ENCODE peak calls at places on chromosomes 3 and 15, in eight cellular contexts. V is body of pancreas, S is brain microvascular endothelial cell, J is RWPE1, Y is foreskin fibroblast, Q is heart right ventricle, W is WTC11, O is stomach. C is an unnamed sample.

GRCh38 chr15:81054236-81054635 is 53.5 kb downstream of the TLNRD1 start:
- DNase-seq in J (no peak), Y (peak), O (no peak), S (no peak), W (no peak), V (no peak), Q (no peak), C (no peak)

GRCh38 chr3:129162729-129163579 is 2.1 kb upstream of the ISY1 start:
- DNase-seq in J (no peak), W (no peak), S (no peak), Y (peak), Q (no peak), O (no peak), V (no peak), C (no peak)

GRCh38 chr3:185688808-185689207 is 102.7 kb downstream of the SENP2 start:
- DNase-seq in V (no peak), W (no peak), Q (no peak), S (peak), J (peak), Y (peak), O (peak), C (no peak)

GRCh38 chr15:32722126-32722525 is 4.3 kb downstream of the GREM1 start:
- DNase-seq in V (no peak), W (no peak), Q (no peak), S (no peak), J (no peak), O (no peak), Y (peak), C (no peak)

GRCh38 chr3:123347691-123348264 is 101.1 kb downstream of the ADCY5 start:
- DNase-seq in O (no peak), Y (no peak), S (no peak), J (no peak), V (no peak), W (no peak), Q (no peak), C (no peak)

GRCh38 chr15:76711351-76711827 is 193.8 kb downstream of the SCAPER start:
- DNase-seq in V (no peak), Y (no peak), J (no peak), S (no peak), W (no peak), O (no peak), Q (no peak), C (peak)

GRCh38 chr3:71299160-71299559 is 284.4 kb downstream of the FOXP1 start:
- DNase-seq in W (no peak), S (no peak), Q (no peak), Y (no peak), J (no peak), O (no peak), V (no peak), C (no peak)

GRCh38 chr3:31240013-31240412 is 292.7 kb upstream of the STT3B start:
- DNase-seq in Q (no peak), W (no peak), S (no peak), O (no peak), V (no peak), J (no peak), Y (no peak), C (no peak)

GRCh38 chr3:186953011-186953487 is 22.7 kb downstream of the ST6GAL1 start:
- DNase-seq in S (peak), Y (peak), W (no peak), V (no peak), Q (no peak), O (no peak), J (no peak), C (no peak)

GRCh38 chr3:145550522-145550921 is 610.5 kb downstream of the PLOD2 start:
- DNase-seq in W (no peak), S (no peak), Y (no peak), V (no peak), Q (no peak), J (no peak), O (no peak), C (no peak)

GRCh38 chr3:56291244-56291680 is 177.0 kb downstream of the ERC2 start:
- DNase-seq in J (no peak), S (peak), Q (no peak), Y (peak), W (no peak), V (no peak), O (no peak), C (peak)

GRCh38 chr3:126259411-126260391 is 79.3 kb upstream of the ALDH1L1 start:
- DNase-seq in V (peak), Y (peak), S (peak), O (peak), Q (peak), W (peak), J (no peak), C (no peak)

GRCh38 chr15:94125131-94125530 is 106.2 kb upstream of the MCTP2 start:
- DNase-seq in J (no peak), V (no peak), W (no peak), O (no peak), S (no peak), Y (peak), Q (no peak), C (no peak)

GRCh38 chr3:111159391-111159790 is 87.8 kb downstream of the NECTIN3 start:
- DNase-seq in O (no peak), S (no peak), W (no peak), Y (peak), Q (no peak), V (no peak), J (no peak), C (no peak)

GRCh38 chr3:53509494-53509893 is 15.1 kb downstream of the CACNA1D start:
- DNase-seq in V (no peak), Q (no peak), Y (no peak), S (no peak), J (no peak), O (no peak), W (no peak), C (no peak)

GRCh38 chr3:125202197-125202596 is 10.4 kb downstream of the SLC12A8 start:
- DNase-seq in Y (peak), Q (no peak), S (no peak), V (no peak), O (no peak), W (peak), J (no peak), C (peak)

GRCh38 chr3:129623447-129624118 is 17.1 kb upstream of the PLXND1 start:
- DNase-seq in S (no peak), Q (peak), V (peak), Y (no peak), O (peak), W (no peak), J (no peak), C (no peak)

GRCh38 chr15:74613953-74614743 is 1.5 kb upstream of the CLK3 start:
- DNase-seq in J (peak), W (peak), O (no peak), S (no peak), V (no peak), Y (no peak), Q (no peak), C (no peak)

GRCh38 chr3:14861031-14861430 is 42.3 kb downstream of the FGD5 start:
- DNase-seq in S (no peak), V (no peak), Q (no peak), O (no peak), Y (no peak), J (no peak), W (no peak), C (no peak)

GRCh38 chr15:100994597-100995446 is 75.7 kb downstream of the LRRK1 start:
- DNase-seq in Q (no peak), O (no peak), W (no peak), V (no peak), S (no peak), Y (no peak), J (no peak), C (no peak)

GRCh38 chr3:125245521-125245920 is 33.0 kb upstream of the SLC12A8 start:
- DNase-seq in V (no peak), Q (no peak), O (no peak), Y (peak), S (peak), W (no peak), J (no peak), C (no peak)

GRCh38 chr15:63086271-63086670 is 35.4 kb upstream of the LACTB start:
- DNase-seq in O (no peak), S (no peak), Y (no peak), Q (no peak), W (no peak), V (no peak), J (no peak), C (no peak)

GRCh38 chr3:65734382-65734781 is 304.3 kb downstream of the MAGI1 start:
- DNase-seq in O (no peak), Q (no peak), Y (no peak), J (no peak), V (no peak), S (no peak), W (no peak), C (no peak)

GRCh38 chr15:70023769-70024491 is 73.8 kb downstream of the TLE3 start:
- DNase-seq in Y (peak), S (peak), W (no peak), J (peak), V (peak), O (peak), Q (peak), C (no peak)

GRCh38 chr3:126959144-126959920 is 23.6 kb upstream of the PLXNA1 start:
- DNase-seq in S (no peak), Q (no peak), J (no peak), W (no peak), Y (no peak), O (no peak), V (peak), C (no peak)

GRCh38 chr15:63156086-63156707 is 1.1 kb downstream of the RPS27L start:
- DNase-seq in J (no peak), S (no peak), V (no peak), O (no peak), Q (no peak), Y (no peak), W (no peak), C (no peak)

GRCh38 chr3:138493804-138494606 is 59.6 kb downstream of the ESYT3 start:
- DNase-seq in S (no peak), Y (peak), V (no peak), J (peak), Q (no peak), W (no peak), O (no peak), C (no peak)

GRCh38 chr3:58566398-58567250 is 10.6 kb downstream of the FAM107A start:
- DNase-seq in Y (no peak), Q (no peak), J (no peak), S (no peak), V (no peak), W (no peak), O (no peak), C (no peak)

GRCh38 chr15:39584662-39585393 is 3.9 kb downstream of the THBS1 start:
- DNase-seq in Y (no peak), V (no peak), W (no peak), S (no peak), Q (no peak), O (no peak), J (no peak), C (no peak)

GRCh38 chr15:75348034-75348562 is 1.3 kb downstream of the NEIL1 start:
- DNase-seq in S (no peak), V (no peak), O (no peak), Q (no peak), Y (peak), J (no peak), W (no peak), C (peak)

GRCh38 chr3:152222327-152222726 is 46.4 kb upstream of the MBNL1 start:
- DNase-seq in Q (no peak), W (no peak), Y (peak), V (no peak), J (peak), O (no peak), S (no peak), C (peak)

GRCh38 chr3:181637056-181637798 is 74.5 kb upstream of the SOX2 start:
- DNase-seq in V (no peak), S (no peak), J (no peak), Q (no peak), W (no peak), O (no peak), Y (no peak), C (no peak)

DNA sequence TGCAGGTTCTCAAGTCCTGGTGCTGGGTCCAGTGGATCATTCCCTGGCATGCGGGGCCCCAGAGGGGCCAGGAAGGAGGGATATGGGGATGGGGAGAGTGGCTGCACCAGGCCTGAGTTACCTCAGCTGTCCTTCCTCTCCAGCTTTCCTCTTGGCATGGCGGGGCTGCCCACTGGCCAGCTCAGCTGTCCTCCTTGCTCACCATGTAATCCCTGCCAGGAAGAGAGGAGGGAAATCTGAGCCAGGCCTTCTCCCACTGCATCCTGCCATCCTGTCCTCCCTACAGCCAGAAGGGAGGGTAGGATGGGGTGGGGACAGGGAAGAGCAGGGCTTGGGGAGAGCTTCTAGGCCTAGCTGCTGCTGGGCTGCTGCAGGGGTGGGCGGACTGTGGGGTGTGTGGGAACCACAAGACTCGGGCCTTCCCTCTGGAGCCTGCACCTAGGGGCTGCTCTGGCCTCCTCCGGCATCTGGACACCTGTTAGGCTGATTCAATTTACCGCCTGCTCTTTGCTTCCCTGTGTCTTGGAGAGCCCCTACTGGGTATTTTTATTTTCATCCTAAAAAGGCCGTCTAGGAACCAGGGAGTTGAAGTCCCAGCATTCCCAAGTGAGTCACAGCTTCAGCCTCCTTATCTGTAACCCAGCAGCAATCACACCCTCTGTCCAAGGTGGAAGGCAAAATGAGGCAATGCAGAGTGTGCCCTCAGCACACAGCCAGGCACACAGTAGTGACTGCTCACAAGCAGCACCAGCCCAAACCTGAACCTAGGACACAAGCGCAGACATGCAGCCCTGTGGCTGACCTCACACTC is 13.0 kb upstream of the KY start:
- DNase-seq in J (no peak), V (no peak), Y (peak), W (no peak), S (peak), O (no peak), Q (no peak), C (no peak)
- TF ChIP-seq CTCF in J (no peak), V (no peak), Y (no peak), W (no peak), S (no peak), O (no peak), Q (no peak), C (no peak)

GRCh38 chr3:23712656-23713559 is 92.8 kb upstream of the UBE2E1 start:
- DNase-seq in Q (no peak), O (no peak), J (no peak), W (peak), V (peak), Y (peak), S (peak), C (no peak)
- TF ChIP-seq CTCF in Q (peak), O (no peak), J (no peak), W (no peak), V (no peak), Y (no peak), S (no peak), C (no peak)

DNA sequence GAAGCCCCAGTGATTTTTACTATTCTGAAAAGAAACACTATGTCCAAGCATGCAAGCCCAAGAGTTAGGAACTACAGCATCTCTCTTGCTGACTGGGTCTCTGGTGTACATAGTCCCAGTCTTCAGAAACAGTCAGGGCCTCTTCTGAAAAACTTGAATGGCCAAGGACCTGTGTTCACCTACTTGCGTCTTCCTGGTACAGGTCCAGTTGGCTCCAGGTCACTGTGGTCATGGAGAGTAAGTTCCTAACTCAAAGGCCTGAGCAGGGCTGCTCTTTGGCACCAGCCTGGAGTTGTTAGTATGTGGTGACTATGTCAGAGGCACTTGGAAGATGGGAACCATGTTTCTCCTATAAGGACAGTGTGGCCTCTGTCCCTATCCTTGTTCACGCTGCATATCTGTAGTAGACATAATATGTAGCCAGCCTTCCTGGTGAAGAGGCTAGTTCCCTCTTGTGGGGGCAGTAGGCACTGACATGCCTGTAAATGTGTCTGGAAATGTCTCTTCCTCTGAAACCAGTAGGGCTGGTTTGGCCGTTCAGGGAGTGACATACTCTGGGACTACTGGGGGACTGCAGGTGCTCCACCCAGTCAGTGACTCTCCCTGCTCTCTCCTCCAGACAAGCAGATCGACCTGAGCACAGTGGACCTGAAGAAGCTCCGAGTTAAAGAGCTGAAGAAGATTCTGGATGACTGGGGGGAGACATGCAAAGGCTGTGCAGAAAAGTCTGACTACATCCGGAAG is 2.6 kb upstream of the RBM15B start:
- DNase-seq in S (peak), J (no peak), Q (no peak), Y (peak), W (no peak), O (peak), V (no peak), C (no peak)
- TF ChIP-seq CTCF in S (peak), J (no peak), Q (no peak), Y (peak), W (no peak), O (no peak), V (no peak), C (peak)

DNA sequence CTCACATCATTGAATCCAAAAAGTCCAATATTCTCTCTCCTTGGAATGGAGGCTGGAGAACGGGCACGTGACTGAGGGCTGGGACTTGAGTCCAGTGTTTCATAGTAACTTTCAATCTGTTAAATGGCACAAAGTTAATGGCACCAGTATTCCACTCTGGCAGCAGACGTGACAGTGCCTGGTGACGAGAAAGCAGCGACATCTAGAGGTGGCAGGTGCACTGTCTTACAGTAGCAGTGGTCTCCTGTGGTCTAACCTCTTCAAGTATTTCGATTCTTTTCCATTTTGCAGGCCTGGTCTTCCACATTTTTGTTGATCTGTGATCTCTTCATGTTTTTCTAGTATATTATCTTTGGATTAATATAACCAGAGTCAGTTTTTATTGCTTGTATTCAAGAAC is 107.1 kb downstream of the OXSM start:
- DNase-seq in Y (no peak), J (no peak), V (no peak), O (no peak), W (peak), S (peak), Q (no peak), C (peak)
- TF ChIP-seq CTCF in Y (peak), J (no peak), V (no peak), O (no peak), W (peak), S (peak), Q (peak), C (peak)

C was measured in GM10248.